ENCODE peak calls at places on chromosome 17, in eight cellular contexts. U, A, F, L, I, J, S and M are unnamed samples.

GRCh38 chr17:49717371-49717841 is 9.6 kb upstream of the SLC35B1 start:
- DNase-seq in U (no peak), A (no peak), F (no peak), L (no peak), I (no peak), J (no peak), S (no peak), M (no peak)

GRCh38 chr17:79574108-79574507 is 36.7 kb downstream of the RBFOX3 start:
- DNase-seq in U (no peak), A (no peak), F (no peak), L (no peak), I (no peak), J (no peak), S (no peak), M (no peak)

GRCh38 chr17:78779848-78780247 is 2.2 kb downstream of the CYTH1 start:
- DNase-seq in U (no peak), A (no peak), F (no peak), L (no peak), I (peak), J (no peak), S (no peak), M (no peak)

GRCh38 chr17:5500804-5501391 is 14.5 kb downstream of the MIS12 start:
- DNase-seq in U (peak), A (peak), F (peak), L (peak), I (peak), J (no peak), S (peak), M (peak)

GRCh38 chr17:74202879-74203432 is 522 bp upstream of the RPL38 start:
- DNase-seq in U (no peak), A (no peak), F (no peak), L (no peak), I (no peak), J (no peak), S (no peak), M (no peak)

GRCh38 chr17:40596261-40596919 is 31.1 kb upstream of the CCR7 start:
- DNase-seq in U (no peak), A (no peak), F (no peak), L (no peak), I (no peak), J (peak), S (no peak), M (no peak)

GRCh38 chr17:47883589-47884426 is 12.2 kb upstream of the SP2 start:
- DNase-seq in U (peak), A (no peak), F (no peak), L (no peak), I (no peak), J (no peak), S (no peak), M (no peak)

GRCh38 chr17:79811036-79811887 is 14.4 kb upstream of the CBX8 start:
- DNase-seq in U (no peak), A (peak), F (no peak), L (no peak), I (no peak), J (no peak), S (no peak), M (no peak)

GRCh38 chr17:41060052-41060604 is at the start of gene KRTAP2-3:
- DNase-seq in U (no peak), A (no peak), F (no peak), L (peak), I (no peak), J (peak), S (peak), M (peak)

GRCh38 chr17:62892870-62893338 is 73.1 kb upstream of the TANC2 start:
- DNase-seq in U (no peak), A (no peak), F (peak), L (peak), I (peak), J (peak), S (peak), M (peak)

GRCh38 chr17:57551321-57552079 is 193.6 kb downstream of the CCDC182 start:
- DNase-seq in U (no peak), A (no peak), F (no peak), L (no peak), I (no peak), J (no peak), S (no peak), M (no peak)

GRCh38 chr17:28491286-28491685 is 14.9 kb upstream of the FOXN1 start:
- DNase-seq in U (no peak), A (no peak), F (no peak), L (no peak), I (no peak), J (no peak), S (no peak), M (no peak)

DNA sequence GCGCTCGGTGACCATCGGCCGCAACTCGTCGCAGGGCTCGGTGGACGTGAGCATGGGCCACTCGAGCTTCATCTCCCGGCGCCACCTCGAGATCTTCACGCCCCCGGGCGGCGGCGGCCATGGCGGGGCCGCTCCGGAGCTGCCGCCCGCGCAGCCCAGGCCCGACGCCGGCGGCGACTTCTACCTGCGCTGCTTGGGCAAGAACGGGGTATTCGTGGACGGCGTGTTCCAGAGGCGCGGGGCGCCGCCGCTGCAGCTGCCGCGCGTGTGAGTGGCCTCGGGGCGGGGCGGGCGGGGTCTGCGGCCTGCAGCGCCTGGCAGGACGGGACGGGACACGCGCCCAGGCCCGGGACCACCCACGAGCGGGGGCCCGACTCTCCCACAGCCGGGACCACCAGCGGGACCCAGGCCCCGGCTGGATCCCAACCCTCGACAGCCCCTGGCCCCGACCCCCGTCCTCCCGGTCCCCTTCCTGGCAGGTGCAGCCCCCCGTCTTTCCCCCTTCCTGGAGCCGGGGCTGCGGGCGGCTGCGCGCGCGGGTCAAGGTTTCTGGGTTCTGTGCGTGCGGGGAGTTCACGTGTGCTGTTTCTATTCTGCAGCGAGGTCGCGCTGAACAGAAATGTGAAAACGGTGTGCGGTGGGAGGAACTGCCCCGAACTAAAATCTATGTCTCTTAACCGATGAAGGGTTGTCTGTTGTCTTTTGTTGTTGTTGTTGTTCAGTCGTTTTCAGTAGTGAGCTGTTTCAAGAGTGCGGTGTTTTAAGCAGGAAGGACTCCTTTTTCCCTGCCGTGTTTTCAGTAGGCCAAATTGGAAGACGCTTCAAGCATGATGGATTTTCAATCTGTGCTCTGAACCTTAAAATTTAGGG is 744 bp downstream of the FOXK2 start:
- DNase-seq in U (no peak), A (peak), F (no peak), L (no peak), I (peak), J (no peak), S (no peak), M (no peak)
- H3K4me3 ChIP-seq in U (peak), A (peak), F (peak), L (peak), I (peak), J (peak), S (peak), M (peak)

DNA sequence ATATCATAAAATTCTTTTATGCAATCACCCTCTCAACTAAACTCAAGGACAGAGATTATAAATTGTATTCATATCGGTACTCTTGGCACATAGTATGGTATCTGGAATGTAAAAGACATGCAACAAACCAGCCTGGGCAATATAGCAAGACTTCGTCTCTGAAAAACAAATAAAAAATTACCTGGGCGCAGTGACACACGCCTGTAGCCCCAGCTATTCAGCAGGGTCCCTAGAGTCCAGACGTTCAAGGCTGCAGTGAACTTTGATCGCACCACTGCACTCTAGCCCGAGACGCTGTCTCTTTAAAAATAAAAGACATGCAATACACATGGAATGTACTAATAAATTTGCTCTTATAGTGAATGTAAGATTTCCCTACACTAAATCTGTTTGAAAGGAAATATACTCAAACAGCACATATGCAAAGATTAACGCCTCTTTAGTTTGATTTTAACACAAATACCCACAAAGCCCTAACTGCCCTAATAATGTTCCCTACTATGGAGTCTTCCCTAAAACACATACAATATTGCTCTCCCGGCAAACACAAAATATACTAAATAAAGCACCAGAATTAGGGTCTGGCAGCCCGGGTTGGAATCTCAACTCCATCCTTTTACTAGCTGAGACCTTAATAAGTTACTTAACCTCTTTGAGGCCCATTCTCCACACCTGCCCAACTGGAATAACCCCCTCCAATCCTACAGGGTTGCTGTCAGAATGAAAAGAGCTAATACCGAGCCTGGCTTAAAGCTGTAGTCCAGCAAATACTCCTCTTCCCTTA is 1.2 kb downstream of the ABCA5 start:
- DNase-seq in U (no peak), A (no peak), F (no peak), L (no peak), I (no peak), J (no peak), S (no peak), M (no peak)
- H3K4me3 ChIP-seq in U (peak), A (peak), F (peak), L (peak), I (peak), J (peak), S (peak), M (peak)

GRCh38 chr17:13047016-13047415 is 29.2 kb upstream of the ELAC2 start:
- DNase-seq in U (no peak), A (no peak), F (no peak), L (no peak), I (no peak), J (no peak), S (no peak), M (no peak)
- H3K4me3 ChIP-seq in U (no peak), A (no peak), F (no peak), L (no peak), I (no peak), J (no peak), S (no peak), M (no peak)

DNA sequence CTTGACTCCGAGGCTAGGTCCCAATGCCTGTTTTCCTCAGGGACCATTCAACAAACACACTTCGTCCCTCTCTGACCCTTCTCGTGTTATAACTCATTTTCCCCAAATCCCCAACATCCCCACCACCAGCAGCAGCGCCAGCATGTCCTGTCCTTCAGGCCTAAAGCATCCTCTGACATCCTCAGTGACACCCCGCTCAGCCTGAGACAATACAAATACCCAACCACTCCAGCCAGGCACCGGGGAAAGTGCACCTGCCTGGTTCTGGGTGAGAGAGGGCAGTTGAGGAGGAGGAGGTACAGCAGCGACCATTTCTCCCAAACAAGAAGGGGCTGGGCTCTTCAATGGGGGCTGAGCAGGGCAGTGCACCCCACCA is 4.7 kb downstream of the MNT start:
- DNase-seq in U (no peak), A (no peak), F (no peak), L (no peak), I (peak), J (no peak), S (no peak), M (no peak)
- H3K4me3 ChIP-seq in U (peak), A (peak), F (peak), L (peak), I (peak), J (peak), S (peak), M (peak)